ENCODE peak calls at places on chromosomes 3 and 15, in ten cellular contexts. M, A, T, J, Q, D, H, C, W and X are unnamed samples.

GRCh38 chr15:31265871-31266711 is 60.5 kb upstream of the KLF13 start:
- DNase-seq in M (no peak), A (no peak), T (peak; percentile 52), J (peak; percentile 73), Q (peak; percentile 75), D (no peak), H (peak; percentile 45), C (no peak), W (peak; percentile 59), X (peak; percentile 78)

GRCh38 chr3:194928183-194928736 is 242.6 kb downstream of the FAM43A start:
- DNase-seq in M (no peak), A (no peak), T (no peak), J (no peak), Q (no peak), D (no peak), H (peak; percentile 4), C (no peak), W (no peak), X (no peak)

GRCh38 chr3:72663429-72663828 is 184.8 kb downstream of the SHQ1 start:
- DNase-seq in M (no peak), A (no peak), T (no peak), J (no peak), Q (no peak), D (no peak), H (no peak), C (no peak), W (no peak), X (no peak)

GRCh38 chr3:65963787-65964707 is 74.7 kb downstream of the MAGI1 start:
- DNase-seq in M (peak; percentile 58), A (no peak), T (no peak), J (no peak), Q (no peak), D (no peak), H (no peak), C (no peak), W (no peak), X (no peak)

GRCh38 chr3:61571516-61572336 is 10.4 kb downstream of the PTPRG start:
- DNase-seq in M (no peak), A (no peak), T (no peak), J (no peak), Q (no peak), D (peak; percentile 11), H (peak; percentile 36), C (no peak), W (no peak), X (no peak)

GRCh38 chr3:129259612-129260477 is 10.4 kb downstream of the COPG1 start:
- DNase-seq in M (no peak), A (no peak), T (no peak), J (peak; percentile 39), Q (peak; percentile 37), D (no peak), H (no peak), C (no peak), W (peak; percentile 45), X (no peak)

GRCh38 chr3:17111556-17111955 is 226.8 kb downstream of the PLCL2 start:
- DNase-seq in M (no peak), A (no peak), T (no peak), J (no peak), Q (no peak), D (no peak), H (no peak), C (no peak), W (no peak), X (no peak)

GRCh38 chr3:187807086-187807862 is 62.0 kb upstream of the BCL6 start:
- DNase-seq in M (no peak), A (no peak), T (no peak), J (no peak), Q (no peak), D (no peak), H (no peak), C (no peak), W (no peak), X (no peak)

GRCh38 chr15:51085764-51086163 is 8.9 kb downstream of the TNFAIP8L3 start:
- DNase-seq in M (no peak), A (no peak), T (no peak), J (no peak), Q (no peak), D (no peak), H (no peak), C (no peak), W (no peak), X (no peak)

GRCh38 chr3:160450846-160451245 is 1.3 kb upstream of the TRIM59 start:
- DNase-seq in M (no peak), A (no peak), T (peak; percentile 29), J (no peak), Q (no peak), D (no peak), H (no peak), C (no peak), W (no peak), X (no peak)

GRCh38 chr3:136632625-136633081 is 119.5 kb downstream of the STAG1 start:
- DNase-seq in M (peak; percentile 23), A (no peak), T (no peak), J (no peak), Q (no peak), D (no peak), H (no peak), C (no peak), W (no peak), X (no peak)

GRCh38 chr3:104556372-104557078 is 810.2 kb upstream of the ALCAM start:
- DNase-seq in M (no peak), A (no peak), T (no peak), J (no peak), Q (no peak), D (no peak), H (no peak), C (no peak), W (no peak), X (no peak)

GRCh38 chr15:88015228-88015860 is 241.2 kb downstream of the NTRK3 start:
- DNase-seq in M (no peak), A (no peak), T (no peak), J (no peak), Q (no peak), D (no peak), H (no peak), C (peak; percentile 0), W (no peak), X (no peak)

GRCh38 chr15:76206325-76206976 is 104.8 kb downstream of the ETFA start:
- DNase-seq in M (peak; percentile 40), A (no peak), T (peak; percentile 88), J (peak; percentile 62), Q (peak; percentile 90), D (peak; percentile 74), H (peak; percentile 32), C (peak; percentile 84), W (peak; percentile 96), X (peak; percentile 73)

GRCh38 chr3:50165388-50166308 is 10.5 kb downstream of the SEMA3F start:
- DNase-seq in M (no peak), A (no peak), T (no peak), J (no peak), Q (no peak), D (peak; percentile 55), H (peak; percentile 17), C (peak; percentile 67), W (peak; percentile 43), X (no peak)

GRCh38 chr15:71790081-71790480 is 20.3 kb upstream of the NR2E3 start:
- DNase-seq in M (peak; percentile 54), A (no peak), T (no peak), J (no peak), Q (peak; percentile 20), D (no peak), H (no peak), C (no peak), W (peak; percentile 24), X (peak; percentile 54)

GRCh38 chr3:53134631-53135232 is 4.5 kb upstream of the RFT1 start:
- DNase-seq in M (peak; percentile 74), A (peak; percentile 48), T (peak; percentile 84), J (peak; percentile 89), Q (peak; percentile 76), D (peak; percentile 25), H (peak; percentile 40), C (peak; percentile 83), W (peak; percentile 94), X (no peak)

GRCh38 chr3:169666501-169667379 is 3.2 kb upstream of the MECOM start:
- DNase-seq in M (no peak), A (no peak), T (peak; percentile 33), J (no peak), Q (peak; percentile 56), D (no peak), H (no peak), C (peak; percentile 78), W (peak; percentile 58), X (no peak)

GRCh38 chr3:52829482-52829881 is 990 bp downstream of the ITIH4 start:
- DNase-seq in M (no peak), A (no peak), T (no peak), J (no peak), Q (no peak), D (no peak), H (no peak), C (no peak), W (no peak), X (no peak)

GRCh38 chr3:143975549-143976152 is 4.0 kb downstream of the DIPK2A start:
- DNase-seq in M (peak; percentile 51), A (no peak), T (no peak), J (no peak), Q (no peak), D (no peak), H (peak; percentile 37), C (no peak), W (no peak), X (no peak)

GRCh38 chr3:3798641-3799113 is 554 bp upstream of the LRRN1 start:
- DNase-seq in M (no peak), A (no peak), T (peak; percentile 66), J (peak; percentile 9), Q (no peak), D (peak; percentile 25), H (no peak), C (peak; percentile 85), W (peak; percentile 26), X (no peak)

GRCh38 chr15:92801412-92801773 is 98.7 kb upstream of the CHD2 start:
- DNase-seq in M (peak; percentile 87), A (no peak), T (no peak), J (peak; percentile 35), Q (no peak), D (no peak), H (no peak), C (no peak), W (no peak), X (no peak)
- TF ChIP-seq EP300 in M (no peak), A (no peak), T (no peak), J (no peak), Q (no peak), D (no peak), H (no peak), C (no peak), W (no peak), X (no peak)

GRCh38 chr3:71266875-71267274 is 316.7 kb downstream of the FOXP1 start:
- DNase-seq in M (no peak), A (no peak), T (no peak), J (no peak), Q (no peak), D (no peak), H (no peak), C (no peak), W (no peak), X (no peak)
- H3K9me3 ChIP-seq in M (no peaks in the 10 kb centered on the region), A (no peaks in the 10 kb centered on the region), T (no peaks in the 10 kb centered on the region), J (no peaks in the 10 kb centered on the region), Q (no peaks in the 10 kb centered on the region), D (no peaks in the 10 kb centered on the region), H (no peaks in the 10 kb centered on the region), C (no peaks in the 10 kb centered on the region), W (no peaks in the 10 kb centered on the region), X (no peaks in the 10 kb centered on the region)

GRCh38 chr15:67884514-67885225 is 44.8 kb upstream of the RNU6-1 start:
- DNase-seq in M (peak; percentile 91), A (peak; percentile 96), T (peak; percentile 88), J (peak; percentile 92), Q (peak; percentile 93), D (peak; percentile 93), H (peak; percentile 75), C (peak; percentile 96), W (peak; percentile 89), X (peak; percentile 82)
- TF ChIP-seq EP300 in M (peak; percentile 49), A (peak; percentile 69), T (no peak), J (peak; percentile 58), Q (no peak), D (no peak), H (peak; percentile 84), C (peak; percentile 63), W (no peak), X (no peak)

GRCh38 chr15:59562787-59563186 is 48.8 kb upstream of the GCNT3 start:
- DNase-seq in M (no peak), A (no peak), T (no peak), J (no peak), Q (no peak), D (no peak), H (no peak), C (no peak), W (no peak), X (no peak)
- H3K9me3 ChIP-seq in M (peaks cover 21% of the 10 kb centered on the region), A (no peaks in the 10 kb centered on the region), T (peaks cover 7% of the 10 kb centered on the region), J (no peaks in the 10 kb centered on the region), Q (peaks cover 7% of the 10 kb centered on the region), D (no peaks in the 10 kb centered on the region), H (no peaks in the 10 kb centered on the region), C (peaks cover 9% of the 10 kb centered on the region), W (peaks cover 14% of the 10 kb centered on the region), X (no peaks in the 10 kb centered on the region)